ENCODE peak calls at places on chromosomes 1 and 21, in four cellular contexts. H is stimulated activated CD4-positive, alpha-beta T cell treated with anti-CD3 and anti-CD28 coated beads, Interleukin-4, amount 100 ng/mL, for 24 hours; B is occipital lobe; K is GM03348. A is an unnamed sample.

GRCh38 chr21:42525228-42525604 is 11.6 kb downstream of the SLC37A1 start:
- DNase-seq in H (no peak), B (no peak), K (no peak), A (no peak)

GRCh38 chr1:56576880-56577858 is 2.2 kb downstream of the PLPP3 start:
- DNase-seq in H (no peak), B (no peak), K (peak), A (no peak)

GRCh38 chr1:34186741-34187494 is 10.2 kb downstream of the C1orf94 start:
- DNase-seq in H (no peak), B (no peak), K (no peak), A (no peak)

GRCh38 chr1:199490804-199491527 is 536.5 kb upstream of the NR5A2 start:
- DNase-seq in H (no peak), B (no peak), K (peak), A (no peak)

GRCh38 chr1:57307382-57307781 is 116.5 kb downstream of the DAB1 start:
- DNase-seq in H (peak), B (no peak), K (no peak), A (no peak)

GRCh38 chr21:45384656-45385548 is 20.1 kb upstream of the COL18A1 start:
- DNase-seq in H (no peak), B (no peak), K (no peak), A (no peak)

GRCh38 chr1:161390559-161390858 is 22.8 kb upstream of the CFAP126 start:
- DNase-seq in H (no peak), B (no peak), K (peak), A (no peak)

GRCh38 chr1:156623946-156624813 is 5.0 kb downstream of the HAPLN2 start:
- DNase-seq in H (peak), B (peak), K (peak), A (no peak)